ENCODE peak calls at places on chromosomes 11 and 22, in six cellular contexts. R is psoas muscle, K is ascending aorta, Y is neural crest cell, E is endodermal cell, U is fibroblast of mammary gland. H is an unnamed sample.

GRCh38 chr22:16968218-16968595 is 39.8 kb downstream of the GAB4 start:
- DNase-seq in R (no peak), K (no peak), Y (no peak), E (no peak), U (no peak), H (no peak)

GRCh38 chr11:12243511-12243910 is 133.1 kb downstream of the MICAL2 start:
- DNase-seq in R (no peak), K (no peak), Y (no peak), E (no peak), U (no peak), H (no peak)

GRCh38 chr11:125591659-125592304 is 870 bp upstream of the STT3A start:
- DNase-seq in R (peak; percentile 25), K (peak; percentile 67), Y (peak; percentile 30), E (no peak), U (peak; percentile 41), H (peak; percentile 45)

GRCh38 chr11:134785059-134785458 is 373.0 kb upstream of the B3GAT1 start:
- DNase-seq in R (no peak), K (no peak), Y (no peak), E (no peak), U (no peak), H (no peak)

GRCh38 chr22:44909241-44909640 is 100.6 kb downstream of the PHF21B start:
- DNase-seq in R (no peak), K (peak; percentile 49), Y (no peak), E (peak; percentile 6), U (no peak), H (no peak)

GRCh38 chr11:2521681-2522630 is 77.1 kb downstream of the KCNQ1 start:
- DNase-seq in R (peak; percentile 7), K (peak; percentile 58), Y (no peak), E (peak; percentile 35), U (no peak), H (peak; percentile 1)

GRCh38 chr11:2582958-2583604 is 116.7 kb downstream of the KCNQ1OT1 start:
- DNase-seq in R (peak; percentile 5), K (peak; percentile 33), Y (no peak), E (peak; percentile 48), U (no peak), H (no peak)

GRCh38 chr22:47419239-47419638 is 656.8 kb downstream of the TBC1D22A start:
- DNase-seq in R (no peak), K (no peak), Y (no peak), E (no peak), U (no peak), H (no peak)

GRCh38 chr11:77085652-77086051 is 17.0 kb upstream of the OMP start:
- DNase-seq in R (no peak), K (no peak), Y (no peak), E (no peak), U (no peak), H (no peak)

GRCh38 chr11:125603207-125603606 is 10.6 kb downstream of the STT3A start:
- DNase-seq in R (no peak), K (no peak), Y (no peak), E (no peak), U (no peak), H (no peak)

GRCh38 chr11:72075109-72075508 is 5.2 kb downstream of the NUMA1 start:
- DNase-seq in R (no peak), K (no peak), Y (no peak), E (peak; percentile 66), U (no peak), H (no peak)

GRCh38 chr22:32106930-32107329 is 52.2 kb downstream of the C22orf42 start:
- DNase-seq in R (no peak), K (no peak), Y (peak; percentile 41), E (peak; percentile 89), U (peak; percentile 5), H (peak; percentile 59)

GRCh38 chr11:120590472-120590871 is 78.9 kb downstream of the GRIK4 start:
- DNase-seq in R (no peak), K (no peak), Y (no peak), E (no peak), U (peak; percentile 17), H (no peak)

GRCh38 chr11:125978778-125979378 is 33.0 kb downstream of the VSIG10L2 start:
- DNase-seq in R (no peak), K (no peak), Y (no peak), E (no peak), U (no peak), H (no peak)

GRCh38 chr11:126061707-126062678 is 673 bp downstream of the CDON start:
- DNase-seq in R (peak; percentile 19), K (peak; percentile 67), Y (peak; percentile 28), E (peak; percentile 84), U (peak; percentile 52), H (peak; percentile 53)

GRCh38 chr22:32327596-32328171 is 30.0 kb upstream of the RFPL3 start:
- DNase-seq in R (no peak), K (peak; percentile 54), Y (no peak), E (no peak), U (no peak), H (no peak)

GRCh38 chr11:17208257-17208999 is 642 bp upstream of the PIK3C2A start:
- DNase-seq in R (no peak), K (peak; percentile 80), Y (no peak), E (peak; percentile 94), U (peak; percentile 63), H (peak; percentile 63)

GRCh38 chr11:20158597-20159257 is 1.5 kb downstream of the DBX1 start:
- DNase-seq in R (peak; percentile 44), K (peak; percentile 71), Y (peak; percentile 77), E (peak; percentile 94), U (peak; percentile 56), H (peak; percentile 81)

GRCh38 chr11:88434333-88434976 is 96.9 kb upstream of the CTSC start:
- DNase-seq in R (no peak), K (no peak), Y (no peak), E (no peak), U (no peak), H (no peak)

GRCh38 chr11:19869466-19869865 is 156.8 kb downstream of the NAV2 start:
- DNase-seq in R (no peak), K (no peak), Y (no peak), E (no peak), U (no peak), H (no peak)

DNA sequence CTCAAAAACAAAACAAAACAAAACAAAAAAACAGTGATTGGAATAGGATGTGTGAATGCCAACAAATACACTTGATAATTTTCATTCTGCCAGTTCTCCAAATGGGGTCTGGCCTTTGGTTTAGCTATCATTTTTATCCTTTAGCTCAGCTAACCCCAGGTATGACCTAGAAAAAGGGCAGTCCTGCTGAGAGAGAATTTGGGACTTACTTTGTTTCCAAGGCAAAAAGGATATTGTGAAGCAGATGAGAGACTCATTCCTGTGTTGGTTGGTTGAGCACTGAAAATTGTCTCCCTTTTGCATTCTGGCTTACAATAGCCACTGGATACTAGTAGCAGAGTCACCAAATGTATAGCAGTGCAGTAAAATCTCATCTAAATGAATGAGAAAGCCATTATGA is 8.9 kb downstream of the TTC9C start:
- DNase-seq in R (no peak), K (no peak), Y (no peak), E (no peak), U (no peak), H (no peak)
- TF ChIP-seq CTCF in R (no peak), K (no peak), Y (no peak), E (no peak), U (no peak), H (no peak)

GRCh38 chr11:108926522-108927380 is 261.9 kb downstream of the DDX10 start:
- DNase-seq in R (no peak), K (no peak), Y (no peak), E (peak; percentile 55), U (no peak), H (no peak)

GRCh38 chr11:108927791-108928545 is 263.1 kb downstream of the DDX10 start:
- DNase-seq in R (no peak), K (no peak), Y (no peak), E (peak; percentile 84), U (peak; percentile 31), H (no peak)

GRCh38 chr11:108933630-108934029 is 268.8 kb downstream of the DDX10 start:
- DNase-seq in R (no peak), K (no peak), Y (no peak), E (no peak), U (peak; percentile 64), H (no peak)

GRCh38 chr11:108931168-108931567 is 266.3 kb downstream of the DDX10 start:
- DNase-seq in R (no peak), K (no peak), Y (no peak), E (no peak), U (peak; percentile 78), H (no peak)

DNA sequence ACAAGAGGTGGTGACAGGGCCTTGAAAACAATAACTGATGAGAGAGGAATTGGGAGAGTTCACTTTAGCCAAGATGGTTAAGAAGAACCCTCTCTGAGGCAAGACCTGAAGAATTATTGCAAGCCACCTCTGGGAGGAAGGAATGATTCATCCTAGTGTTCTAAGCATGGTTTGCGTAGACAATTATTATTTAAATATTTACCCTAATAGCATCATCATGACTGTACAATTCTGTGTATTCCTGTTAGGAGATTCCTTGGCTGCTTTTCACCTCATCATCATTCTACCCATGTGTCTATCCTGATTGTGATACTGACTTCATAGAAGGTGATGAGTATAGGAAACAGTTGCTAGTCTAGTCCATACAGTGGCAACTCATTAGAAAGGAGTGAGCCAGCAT is 264.4 kb downstream of the DDX10 start:
- DNase-seq in R (no peak), K (no peak), Y (no peak), E (no peak), U (peak; percentile 99), H (no peak)
- TF ChIP-seq CTCF in R (no peak), K (no peak), Y (no peak), E (no peak), U (no peak), H (no peak)

GRCh38 chr11:119388103-119388502 is 6.6 kb upstream of the USP2 start:
- DNase-seq in R (no peak), K (no peak), Y (no peak), E (no peak), U (no peak), H (no peak)

GRCh38 chr11:119384332-119384731 is 2.8 kb upstream of the USP2 start:
- DNase-seq in R (no peak), K (no peak), Y (no peak), E (no peak), U (no peak), H (no peak)

GRCh38 chr11:119389611-119390254 is 8.2 kb upstream of the USP2 start:
- DNase-seq in R (no peak), K (no peak), Y (no peak), E (peak; percentile 92), U (no peak), H (peak; percentile 59)
- TF ChIP-seq CTCF in R (peak; percentile 10), K (no peak), Y (peak; percentile 53), E (peak; percentile 77), U (peak; percentile 44), H (peak; percentile 57)

DNA sequence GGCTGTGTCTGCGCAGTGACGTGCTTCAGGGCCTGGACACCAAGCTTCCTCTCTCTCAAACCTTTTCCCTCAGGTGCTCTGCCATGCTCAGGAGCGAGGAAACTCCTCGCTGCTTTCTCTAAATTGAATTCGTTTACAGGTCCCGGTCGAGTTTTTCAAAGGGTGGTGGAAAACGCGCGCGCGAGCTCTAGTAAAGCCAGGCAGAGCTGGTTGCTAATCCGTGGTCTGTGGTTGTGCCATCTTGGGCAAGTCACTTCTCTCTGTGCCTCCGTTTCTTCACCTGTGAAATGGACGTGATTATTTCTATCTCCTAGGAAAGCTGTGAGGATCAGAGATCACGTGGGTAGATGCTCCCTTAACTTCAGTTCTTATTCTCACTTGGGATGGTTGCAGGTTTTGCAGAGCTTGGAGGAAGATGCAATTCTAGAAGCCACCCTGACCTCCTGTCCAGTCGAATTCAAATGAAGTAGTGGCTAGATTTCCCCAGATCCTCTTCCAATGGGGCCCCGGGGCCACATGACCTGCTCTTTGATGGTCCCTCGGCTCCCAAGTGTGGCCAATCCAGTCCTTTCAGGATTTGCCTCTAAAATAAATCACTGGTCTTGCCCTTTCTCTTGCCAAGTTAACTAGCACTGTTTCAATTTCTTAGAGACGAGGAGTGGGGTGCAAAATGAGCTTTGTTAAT is 10.5 kb upstream of the ALX4 start:
- DNase-seq in R (no peak), K (no peak), Y (no peak), E (no peak), U (no peak), H (no peak)
- TF ChIP-seq CTCF in R (no peak), K (no peak), Y (no peak), E (no peak), U (no peak), H (no peak)

GRCh38 chr11:102061276-102061675 is 14.0 kb downstream of the CFAP300 start:
- DNase-seq in R (no peak), K (no peak), Y (no peak), E (no peak), U (no peak), H (no peak)
- TF ChIP-seq CTCF in R (peak; percentile 36), K (peak; percentile 18), Y (no peak), E (peak; percentile 65), U (peak; percentile 14), H (no peak)

H was measured in endothelial cell.